ENCODE peak calls at places on chromosomes 11 and 22, in six cellular contexts. C, T, D, K, Y and P are unnamed samples.

GRCh38 chr11:12121504-12121903 is 11.1 kb downstream of the MICAL2 start:
- DNase-seq in C (no peak), T (no peak), D (peak), K (no peak), Y (no peak), P (no peak)

GRCh38 chr11:2316963-2317244 is 15.1 kb downstream of the TSPAN32 start:
- DNase-seq in C (no peak), T (no peak), D (no peak), K (no peak), Y (no peak), P (no peak)

GRCh38 chr11:76599041-76600013 is 71.2 kb downstream of the LRRC32 start:
- DNase-seq in C (peak), T (peak), D (no peak), K (peak), Y (no peak), P (no peak)

GRCh38 chr11:8384199-8384821 is 120.6 kb upstream of the LMO1 start:
- DNase-seq in C (no peak), T (peak), D (peak), K (no peak), Y (peak), P (no peak)

GRCh38 chr22:49138250-49138790 is 689.4 kb downstream of the BRD1 start:
- DNase-seq in C (no peak), T (no peak), D (no peak), K (no peak), Y (no peak), P (no peak)

GRCh38 chr11:76637491-76638266 is 32.9 kb downstream of the LRRC32 start:
- DNase-seq in C (no peak), T (no peak), D (no peak), K (no peak), Y (peak), P (no peak)

GRCh38 chr22:24466831-24467249 is 28.3 kb upstream of the UPB1 start:
- DNase-seq in C (peak), T (peak), D (no peak), K (no peak), Y (peak), P (no peak)

GRCh38 chr11:96331556-96332168 is 11.3 kb downstream of the MAML2 start:
- DNase-seq in C (no peak), T (no peak), D (no peak), K (no peak), Y (peak), P (no peak)

GRCh38 chr11:57073121-57073520 is 84.4 kb downstream of the OR5AK2 start:
- DNase-seq in C (no peak), T (peak), D (no peak), K (no peak), Y (no peak), P (no peak)

GRCh38 chr22:44701824-44702478 is at the start of gene PRR5:
- DNase-seq in C (peak), T (peak), D (peak), K (peak), Y (peak), P (no peak)

GRCh38 chr11:65107751-65108468 is 3.8 kb upstream of the TM7SF2 start:
- DNase-seq in C (no peak), T (no peak), D (no peak), K (no peak), Y (no peak), P (no peak)

GRCh38 chr11:8085006-8085645 is 4.1 kb downstream of the TUB start:
- DNase-seq in C (no peak), T (no peak), D (no peak), K (no peak), Y (no peak), P (no peak)

GRCh38 chr11:126431401-126432064 is 76.0 kb downstream of the ST3GAL4 start:
- DNase-seq in C (peak), T (peak), D (no peak), K (no peak), Y (no peak), P (peak)

GRCh38 chr11:106482920-106483761 is 405.7 kb downstream of the AASDHPPT start:
- DNase-seq in C (peak), T (peak), D (no peak), K (no peak), Y (no peak), P (no peak)

GRCh38 chr11:93285430-93285829 is 45.1 kb upstream of the DEUP1 start:
- DNase-seq in C (no peak), T (no peak), D (no peak), K (no peak), Y (no peak), P (no peak)

GRCh38 chr11:76823481-76824028 is 37.2 kb upstream of the ACER3 start:
- DNase-seq in C (peak), T (peak), D (no peak), K (no peak), Y (peak), P (no peak)

GRCh38 chr22:38411016-38411415 is 44.0 kb downstream of the KCNJ4 start:
- DNase-seq in C (no peak), T (no peak), D (no peak), K (no peak), Y (no peak), P (no peak)

GRCh38 chr11:134532921-134533421 is 120.9 kb upstream of the B3GAT1 start:
- DNase-seq in C (no peak), T (no peak), D (peak), K (no peak), Y (no peak), P (no peak)

GRCh38 chr11:20248345-20248744 is 88.1 kb upstream of the DBX1 start:
- DNase-seq in C (no peak), T (no peak), D (no peak), K (no peak), Y (no peak), P (no peak)

DNA sequence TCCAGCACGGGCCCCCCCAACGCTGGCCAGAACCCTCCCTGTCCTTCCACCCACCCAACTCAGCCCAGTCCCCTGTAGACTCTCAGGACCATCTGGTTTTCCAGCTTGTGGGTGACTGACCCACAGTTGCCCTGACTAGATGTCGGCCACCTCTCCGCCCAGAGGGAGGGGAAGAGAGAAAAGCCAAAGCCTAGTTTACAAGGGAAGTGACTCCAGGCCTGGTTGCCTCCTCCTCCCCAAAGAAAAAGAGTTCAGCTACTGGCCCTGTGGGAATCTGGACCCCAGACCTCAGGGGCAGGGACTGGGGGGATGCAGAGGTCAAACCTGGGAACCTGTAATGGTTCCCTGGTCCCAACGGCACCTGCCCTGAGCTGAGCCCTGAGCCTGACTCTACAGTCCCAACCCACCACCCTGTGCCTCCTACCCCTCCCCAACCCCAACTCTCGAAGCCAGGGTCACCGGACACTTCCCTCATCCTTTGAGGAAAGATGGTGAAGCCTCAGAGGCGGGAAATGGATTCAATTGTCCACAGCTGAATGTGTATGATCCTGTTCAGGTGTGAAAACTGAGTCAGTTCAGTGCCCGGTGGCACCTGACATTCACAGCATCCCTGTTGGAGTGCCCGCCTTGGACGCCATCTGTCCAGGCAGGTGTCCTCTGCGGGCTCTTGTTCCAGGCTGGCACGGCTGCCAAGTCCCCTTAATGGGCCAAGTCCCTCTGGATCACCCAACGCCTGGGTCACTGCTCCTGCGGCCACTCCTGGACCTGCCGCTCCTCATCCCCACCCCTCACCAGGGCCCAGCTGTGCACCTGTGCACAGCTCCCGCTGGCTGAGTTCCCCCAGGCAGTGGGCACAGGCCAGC is 21.0 kb upstream of the WNT7B start:
- DNase-seq in C (no peak), T (no peak), D (no peak), K (peak), Y (no peak), P (no peak)
- H3K4me3 ChIP-seq in C (no peak), T (no peak), D (no peak), K (no peak), Y (peak), P (peak)

DNA sequence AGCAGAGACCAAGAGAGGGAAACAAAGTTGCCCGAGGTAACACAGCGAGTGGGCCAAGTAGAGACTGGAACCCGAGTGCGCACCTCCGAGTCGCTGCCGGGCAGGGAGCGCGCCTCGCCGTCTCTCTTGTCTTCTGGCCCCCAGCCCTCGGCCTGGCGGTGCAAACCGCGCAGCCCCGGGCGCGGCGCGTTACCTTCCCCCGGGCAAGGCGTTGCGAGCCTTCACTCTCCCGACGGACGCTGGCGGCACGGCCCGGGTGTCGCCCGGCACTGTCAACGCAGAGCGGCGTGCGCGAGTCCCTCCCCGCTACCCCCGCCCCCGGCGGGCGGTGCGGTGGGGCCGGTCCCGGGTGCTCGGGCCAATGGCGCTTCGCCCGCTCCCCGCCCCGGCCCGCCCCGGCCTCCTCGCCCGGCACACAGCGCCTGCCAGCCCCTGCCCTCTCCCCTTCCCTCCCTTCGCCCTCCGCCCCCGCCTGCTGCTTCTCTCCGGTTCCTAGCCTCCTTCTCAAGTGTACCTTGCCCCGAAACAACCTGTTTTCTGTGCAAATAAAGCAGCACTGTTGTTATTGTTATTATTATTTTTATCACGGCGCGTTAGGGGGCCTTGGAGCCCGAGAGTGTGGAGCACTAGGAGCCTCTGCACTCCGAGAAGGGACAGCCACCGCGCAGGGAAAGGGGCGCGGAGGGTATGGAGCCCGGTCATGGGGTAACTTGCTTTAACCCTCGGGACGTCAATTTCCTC is at the start of gene SYTL2:
- DNase-seq in C (peak), T (peak), D (peak), K (peak), Y (peak), P (no peak)
- TF ChIP-seq CTCF in C (no peak), T (no peak), D (no peak), K (no peak), Y (no peak), P (peak)

DNA sequence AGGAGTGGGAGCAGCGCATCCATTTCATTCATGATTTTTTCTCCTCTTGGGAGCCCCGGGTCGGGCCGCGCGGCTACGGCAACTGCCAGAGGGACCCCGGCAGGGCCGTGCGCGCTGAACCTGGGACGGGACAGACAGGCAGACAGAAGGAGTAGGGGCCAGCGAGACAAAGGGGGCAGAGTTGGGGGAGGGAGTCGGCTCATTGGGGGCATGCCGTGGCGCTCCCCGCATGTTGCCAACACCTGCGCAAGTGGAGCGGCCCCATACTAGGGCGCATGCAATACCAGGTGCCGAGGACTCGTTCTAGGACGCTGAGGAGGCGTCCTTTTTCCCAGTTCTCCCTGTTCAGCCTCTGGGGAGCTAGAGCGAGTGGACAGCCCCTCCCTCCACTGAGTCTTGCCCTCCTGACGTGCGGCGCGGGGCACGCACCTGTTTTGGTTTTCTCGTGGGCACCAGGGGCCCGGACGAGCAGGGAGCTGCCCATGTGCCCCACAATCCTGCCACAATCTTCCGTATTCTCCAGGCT is 531 bp upstream of the PTPN5 start:
- DNase-seq in C (no peak), T (no peak), D (no peak), K (no peak), Y (no peak), P (no peak)
- H3K4me3 ChIP-seq in C (no peak), T (no peak), D (peak), K (peak), Y (no peak), P (peak)

GRCh38 chr22:16783930-16784354 is 41.3 kb downstream of the XKR3 start:
- DNase-seq in C (no peak), T (no peak), D (peak), K (peak), Y (peak), P (no peak)
- TF ChIP-seq CTCF in C (peak), T (no peak), D (peak), K (peak), Y (peak), P (no peak)

DNA sequence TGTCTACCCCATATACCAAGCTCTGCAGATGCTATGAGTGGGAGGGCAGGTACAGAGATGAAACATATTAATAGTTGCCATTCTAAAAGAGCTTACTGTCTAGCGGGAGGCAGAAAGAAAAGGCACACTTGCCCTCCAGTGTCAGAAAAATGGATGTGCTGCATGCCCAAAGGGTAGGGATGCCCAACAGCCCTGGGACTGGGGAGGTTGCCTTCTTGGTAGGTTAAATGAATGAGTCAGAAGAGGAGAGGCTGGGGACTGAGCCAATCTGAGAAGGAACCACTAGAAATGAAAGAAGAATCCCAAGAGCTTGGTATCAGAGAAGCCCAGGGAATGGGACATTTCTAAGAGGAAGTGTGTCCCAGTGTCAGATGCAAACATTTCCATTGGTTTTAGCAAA is 1.2 kb downstream of the BIRC3 start:
- DNase-seq in C (peak), T (no peak), D (no peak), K (no peak), Y (no peak), P (no peak)
- H3K4me3 ChIP-seq in C (no peak), T (no peak), D (no peak), K (no peak), Y (no peak), P (peak)

GRCh38 chr11:45180888-45181594 is 34.6 kb downstream of the PRDM11 start:
- DNase-seq in C (peak), T (peak), D (peak), K (peak), Y (peak), P (no peak)

GRCh38 chr11:45179686-45180085 is 33.2 kb downstream of the PRDM11 start:
- DNase-seq in C (no peak), T (no peak), D (peak), K (no peak), Y (no peak), P (no peak)

GRCh38 chr11:45181595-45182550 is 35.4 kb downstream of the PRDM11 start:
- DNase-seq in C (no peak), T (no peak), D (no peak), K (no peak), Y (no peak), P (no peak)

GRCh38 chr11:45178890-45179663 is 32.6 kb downstream of the PRDM11 start:
- DNase-seq in C (peak), T (peak), D (no peak), K (no peak), Y (peak), P (no peak)

DNA sequence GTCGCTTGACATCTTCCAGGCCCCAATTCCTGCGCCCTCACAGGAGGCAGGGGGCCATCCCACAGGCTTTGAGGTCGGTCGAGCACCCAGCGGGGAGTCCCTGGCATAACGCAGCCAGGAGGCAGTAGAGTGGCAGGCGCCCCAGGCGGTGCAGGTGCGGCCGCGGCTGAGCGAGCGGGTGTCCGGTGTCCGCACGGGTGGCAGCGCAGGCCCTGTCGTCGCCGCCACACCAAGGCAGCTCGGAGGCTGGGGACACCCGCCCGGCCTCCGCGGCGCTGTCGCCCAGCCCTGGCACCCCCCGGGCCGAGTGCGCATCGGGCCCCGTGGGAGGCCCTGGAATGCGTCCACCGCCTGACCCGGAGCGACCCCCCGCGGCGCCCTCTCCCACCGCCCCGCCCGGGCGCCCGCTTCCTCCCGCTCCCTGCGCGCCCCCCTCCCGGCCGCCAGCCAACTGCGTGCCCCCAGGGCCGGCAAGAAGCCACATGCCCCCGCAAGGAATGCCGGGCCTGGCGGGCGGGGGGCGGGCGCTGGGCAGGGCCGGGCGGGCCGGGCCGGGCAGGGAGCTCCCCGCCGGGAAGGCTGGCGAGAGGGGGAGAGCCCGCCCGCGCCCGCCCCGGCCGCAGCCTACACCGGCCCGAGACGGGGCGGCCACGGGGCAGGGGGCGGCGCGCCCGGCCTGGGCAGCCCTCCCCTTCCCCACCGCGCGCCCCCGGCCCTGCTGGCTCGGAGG is 33.9 kb downstream of the PRDM11 start:
- DNase-seq in C (no peak), T (no peak), D (peak), K (peak), Y (peak), P (no peak)
- TF ChIP-seq CTCF in C (peak), T (peak), D (peak), K (peak), Y (no peak), P (no peak)

GRCh38 chr11:45314900-45315299 is 28.8 kb upstream of the SYT13 start:
- DNase-seq in C (no peak), T (no peak), D (no peak), K (no peak), Y (no peak), P (no peak)
- H3K4me3 ChIP-seq in C (no peak), T (no peak), D (no peak), K (no peak), Y (no peak), P (no peak)